ENCODE peak calls at places on chromosomes 4 and X, in five cellular contexts. One of them, this sample, is unnamed.

GRCh38 chr4:2793578-2793919 is 664 bp downstream of the SH3BP2 start:
- DNase-seq in breast epithelium: peak; percentile 52
- DNase-seq in Caco-2: no peak
- DNase-seq in colonic mucosa: peak; percentile 57
- DNase-seq in GM23338: peak; percentile 58
- DNase-seq in this sample: peak; percentile 13

GRCh38 chr4:2940267-2941137 is 22.7 kb downstream of the NOP14 start:
- DNase-seq in breast epithelium: peak; percentile 47
- DNase-seq in Caco-2: no peak
- DNase-seq in colonic mucosa: no peak
- DNase-seq in GM23338: no peak
- DNase-seq in this sample: no peak

GRCh38 chr4:150986085-150986484 is 29.0 kb downstream of the LRBA start:
- DNase-seq in breast epithelium: no peak
- DNase-seq in Caco-2: no peak
- DNase-seq in colonic mucosa: no peak
- DNase-seq in GM23338: no peak
- DNase-seq in this sample: no peak

GRCh38 chr4:41678086-41678485 is 70.4 kb downstream of the PHOX2B start:
- DNase-seq in breast epithelium: no peak
- DNase-seq in Caco-2: no peak
- DNase-seq in colonic mucosa: no peak
- DNase-seq in GM23338: no peak
- DNase-seq in this sample: no peak

GRCh38 chrX:139738581-139738980 is 30.6 kb upstream of the MCF2 start:
- DNase-seq in breast epithelium: no peak
- DNase-seq in Caco-2: no peak
- DNase-seq in colonic mucosa: no peak
- DNase-seq in GM23338: no peak
- DNase-seq in this sample: no peak

GRCh38 chr4:32133141-32133540 is 1413.0 kb downstream of the PCDH7 start:
- DNase-seq in breast epithelium: no peak
- DNase-seq in Caco-2: no peak
- DNase-seq in colonic mucosa: no peak
- DNase-seq in GM23338: no peak
- DNase-seq in this sample: no peak

GRCh38 chrX:139246295-139246694 is 284.2 kb upstream of the F9 start:
- DNase-seq in breast epithelium: no peak
- DNase-seq in Caco-2: no peak
- DNase-seq in colonic mucosa: no peak
- DNase-seq in GM23338: no peak
- DNase-seq in this sample: no peak

GRCh38 chrX:27445438-27445837 is 17.7 kb downstream of the PPP4R3C start:
- DNase-seq in breast epithelium: no peak
- DNase-seq in Caco-2: peak; percentile 25
- DNase-seq in colonic mucosa: no peak
- DNase-seq in GM23338: no peak
- DNase-seq in this sample: no peak

GRCh38 chrX:152907084-152907651 is 9.3 kb downstream of the ZNF185 start:
- DNase-seq in breast epithelium: no peak
- DNase-seq in Caco-2: no peak
- DNase-seq in colonic mucosa: no peak
- DNase-seq in GM23338: peak; percentile 76
- DNase-seq in this sample: peak; percentile 78

GRCh38 chr4:114077610-114078009 is 98.2 kb upstream of the ARSJ start:
- DNase-seq in breast epithelium: no peak
- DNase-seq in Caco-2: no peak
- DNase-seq in colonic mucosa: no peak
- DNase-seq in GM23338: no peak
- DNase-seq in this sample: no peak

GRCh38 chr4:82661601-82662000 is 99.8 kb upstream of the TMEM150C start:
- DNase-seq in breast epithelium: no peak
- DNase-seq in Caco-2: no peak
- DNase-seq in colonic mucosa: no peak
- DNase-seq in GM23338: no peak
- DNase-seq in this sample: no peak

GRCh38 chr4:147526272-147526654 is 45.4 kb downstream of the EDNRA start:
- DNase-seq in breast epithelium: no peak
- DNase-seq in Caco-2: no peak
- DNase-seq in colonic mucosa: no peak
- DNase-seq in GM23338: peak; percentile 48
- DNase-seq in this sample: no peak

GRCh38 chrX:31988975-31989374 is 917.1 kb upstream of the FTHL17 start:
- DNase-seq in breast epithelium: no peak
- DNase-seq in Caco-2: no peak
- DNase-seq in colonic mucosa: no peak
- DNase-seq in GM23338: peak; percentile 12
- DNase-seq in this sample: no peak

GRCh38 chrX:20151689-20152088 is 10.1 kb upstream of the EIF1AX start:
- DNase-seq in breast epithelium: no peak
- DNase-seq in Caco-2: no peak
- DNase-seq in colonic mucosa: no peak
- DNase-seq in GM23338: no peak
- DNase-seq in this sample: no peak

GRCh38 chr4:76754439-76754838 is 143.5 kb downstream of the SOWAHB start:
- DNase-seq in breast epithelium: no peak
- DNase-seq in Caco-2: no peak
- DNase-seq in colonic mucosa: no peak
- DNase-seq in GM23338: no peak
- DNase-seq in this sample: no peak
- H3K4me1 ChIP-seq in breast epithelium: no peaks in the 10 kb centered on the region
- H3K4me1 ChIP-seq in Caco-2: no peaks in the 10 kb centered on the region
- H3K4me1 ChIP-seq in colonic mucosa: no peaks in the 10 kb centered on the region
- H3K4me1 ChIP-seq in GM23338: no peaks in the 10 kb centered on the region
- H3K4me1 ChIP-seq in this sample: peaks cover 6% of the 10 kb centered on the region

DNA sequence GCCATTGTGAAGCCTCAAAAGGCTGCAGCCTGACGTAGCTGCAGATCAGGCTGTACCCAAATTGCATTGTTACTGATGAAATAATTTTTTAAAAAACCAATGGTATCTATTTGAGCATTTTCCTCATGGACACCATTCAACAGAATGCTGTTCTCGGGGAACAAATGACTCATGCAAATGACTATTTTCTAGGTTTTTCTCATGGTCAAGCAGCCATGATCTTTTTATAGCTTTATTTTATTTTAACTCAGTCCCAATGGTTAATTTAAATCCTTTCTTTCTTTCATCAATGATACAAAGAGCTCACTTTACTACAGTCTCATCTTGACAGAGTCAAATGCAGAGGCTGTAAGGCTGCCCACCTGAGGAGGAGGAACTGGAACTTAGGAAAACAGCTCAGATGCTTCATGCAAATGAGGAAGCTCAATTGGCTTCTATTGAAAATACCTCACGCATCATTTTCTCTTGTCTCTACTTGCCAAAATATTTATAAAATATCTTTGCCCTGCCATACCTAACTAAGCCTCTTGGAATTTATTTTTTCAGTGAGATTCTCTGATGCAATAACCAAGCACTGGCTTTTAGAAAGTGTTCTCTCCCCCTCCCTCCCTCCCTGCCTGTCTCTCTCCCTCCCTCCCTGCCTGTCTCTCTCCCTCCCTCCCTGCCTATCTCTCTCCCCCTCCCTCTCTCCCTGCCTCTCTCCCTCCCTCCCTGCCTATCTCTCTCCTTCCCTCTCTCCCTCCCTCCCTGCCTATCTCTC is 81.0 kb downstream of the SORBS2 start:
- DNase-seq in breast epithelium: no peak
- DNase-seq in Caco-2: no peak
- DNase-seq in colonic mucosa: no peak
- DNase-seq in GM23338: no peak
- DNase-seq in this sample: no peak
- TF ChIP-seq CTCF in breast epithelium: peak; percentile 22
- TF ChIP-seq CTCF in Caco-2: no peak
- TF ChIP-seq CTCF in colonic mucosa: no peak
- TF ChIP-seq CTCF in GM23338: no peak
- TF ChIP-seq CTCF in this sample: no peak

DNA sequence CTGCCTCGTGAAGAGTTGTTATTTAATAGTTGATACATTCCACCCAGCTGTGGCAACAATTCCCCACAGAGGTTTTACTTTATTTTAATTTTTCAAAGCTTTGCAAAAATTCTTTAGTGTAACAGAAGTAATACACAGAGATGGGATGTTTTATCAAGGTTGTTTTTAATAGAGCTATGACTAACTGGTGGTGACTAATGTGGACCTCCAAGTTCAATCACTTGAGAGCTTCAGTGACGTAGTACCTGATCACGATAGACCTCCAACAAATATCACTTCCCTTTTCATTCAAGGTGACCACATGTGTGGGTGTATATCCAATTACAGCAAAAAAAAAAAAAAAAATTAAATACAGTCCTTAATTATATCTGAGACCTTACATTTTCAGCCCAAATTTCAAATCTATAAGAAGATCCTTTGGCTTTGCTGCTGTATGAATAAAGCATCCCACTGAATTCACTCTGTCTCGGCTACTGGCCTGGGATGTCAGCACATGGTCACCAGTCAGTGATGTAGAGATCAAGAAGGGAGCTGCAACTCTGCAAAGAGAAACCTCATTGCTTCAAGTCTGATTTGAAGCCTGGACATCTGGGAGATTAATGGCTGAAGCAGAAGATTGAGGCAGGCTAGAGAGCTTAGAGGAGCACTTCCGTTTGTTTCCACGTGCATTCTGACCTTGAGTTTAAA is 346.0 kb upstream of the NOCT start:
- DNase-seq in breast epithelium: no peak
- DNase-seq in Caco-2: no peak
- DNase-seq in colonic mucosa: no peak
- DNase-seq in GM23338: no peak
- DNase-seq in this sample: no peak
- H3K4me3 ChIP-seq in breast epithelium: no peak overlapping the region
- H3K4me3 ChIP-seq in Caco-2: no peak overlapping the region
- H3K4me3 ChIP-seq in colonic mucosa: no peak overlapping the region
- H3K4me3 ChIP-seq in GM23338: no peak overlapping the region
- H3K4me3 ChIP-seq in this sample: no peak overlapping the region

GRCh38 chr4:171573181-171573580 is 240.0 kb upstream of the GALNTL6 start:
- DNase-seq in breast epithelium: no peak
- DNase-seq in Caco-2: no peak
- DNase-seq in colonic mucosa: no peak
- DNase-seq in GM23338: no peak
- DNase-seq in this sample: no peak
- H3K4me1 ChIP-seq in breast epithelium: no peaks in the 10 kb centered on the region
- H3K4me1 ChIP-seq in Caco-2: no peaks in the 10 kb centered on the region
- H3K4me1 ChIP-seq in colonic mucosa: no peaks in the 10 kb centered on the region
- H3K4me1 ChIP-seq in GM23338: no peaks in the 10 kb centered on the region
- H3K4me1 ChIP-seq in this sample: no peaks in the 10 kb centered on the region

GRCh38 chr4:107654694-107655093 is 65.3 kb downstream of the PAPSS1 start:
- DNase-seq in breast epithelium: no peak
- DNase-seq in Caco-2: peak; percentile 34
- DNase-seq in colonic mucosa: no peak
- DNase-seq in GM23338: no peak
- DNase-seq in this sample: no peak
- TF ChIP-seq CTCF in breast epithelium: no peak
- TF ChIP-seq CTCF in Caco-2: peak; percentile 15
- TF ChIP-seq CTCF in colonic mucosa: no peak
- TF ChIP-seq CTCF in GM23338: peak; percentile 12
- TF ChIP-seq CTCF in this sample: peak; percentile 26

GRCh38 chr4:76212851-76213414 is 691 bp downstream of the SCARB2 start:
- DNase-seq in breast epithelium: no peak
- DNase-seq in Caco-2: no peak
- DNase-seq in colonic mucosa: peak; percentile 55
- DNase-seq in GM23338: peak; percentile 74
- DNase-seq in this sample: no peak

GRCh38 chr4:76212301-76212700 is 1.3 kb downstream of the SCARB2 start:
- DNase-seq in breast epithelium: no peak
- DNase-seq in Caco-2: no peak
- DNase-seq in colonic mucosa: peak; percentile 16
- DNase-seq in GM23338: no peak
- DNase-seq in this sample: no peak

GRCh38 chr4:76210502-76210901 is 3.1 kb downstream of the SCARB2 start:
- DNase-seq in breast epithelium: no peak
- DNase-seq in Caco-2: no peak
- DNase-seq in colonic mucosa: peak; percentile 15
- DNase-seq in GM23338: no peak
- DNase-seq in this sample: no peak

GRCh38 chr4:76213415-76214268 is at the start of gene SCARB2:
- DNase-seq in breast epithelium: peak; percentile 86
- DNase-seq in Caco-2: peak; percentile 91
- DNase-seq in colonic mucosa: peak; percentile 86
- DNase-seq in GM23338: peak; percentile 83
- DNase-seq in this sample: peak; percentile 91

DNA sequence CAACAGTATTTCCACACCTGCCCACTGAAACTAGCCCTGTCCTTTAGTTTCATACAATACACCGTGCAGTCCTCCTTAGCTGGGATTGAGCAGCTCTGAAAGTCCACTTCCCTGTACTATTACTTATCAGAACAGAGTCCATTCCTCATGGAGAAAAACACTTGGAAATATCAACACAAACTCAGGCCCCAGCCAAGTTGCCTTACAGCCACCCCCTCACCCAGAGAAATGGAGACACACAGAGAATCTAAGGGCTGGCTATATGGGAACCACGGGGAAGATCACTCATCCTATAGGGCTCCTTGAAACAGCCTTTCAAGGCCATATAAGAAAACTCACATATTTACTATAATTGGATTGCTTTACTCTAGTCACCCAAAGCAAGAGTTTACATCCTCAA is 1.9 kb downstream of the SCARB2 start:
- DNase-seq in breast epithelium: no peak
- DNase-seq in Caco-2: no peak
- DNase-seq in colonic mucosa: peak; percentile 21
- DNase-seq in GM23338: no peak
- DNase-seq in this sample: no peak
- H3K4me3 ChIP-seq in breast epithelium: peak overlapping the region; percentile 68
- H3K4me3 ChIP-seq in Caco-2: peak overlapping the region; percentile 84
- H3K4me3 ChIP-seq in colonic mucosa: peak overlapping the region; percentile 79
- H3K4me3 ChIP-seq in GM23338: peak overlapping the region; percentile 67
- H3K4me3 ChIP-seq in this sample: peak overlapping the region; percentile 93

GRCh38 chr4:105624530-105624929 is 72.1 kb downstream of the ARHGEF38 start:
- DNase-seq in breast epithelium: no peak
- DNase-seq in Caco-2: no peak
- DNase-seq in colonic mucosa: peak; percentile 27
- DNase-seq in GM23338: no peak
- DNase-seq in this sample: no peak

GRCh38 chr4:105622269-105622668 is 69.8 kb downstream of the ARHGEF38 start:
- DNase-seq in breast epithelium: no peak
- DNase-seq in Caco-2: no peak
- DNase-seq in colonic mucosa: no peak
- DNase-seq in GM23338: no peak
- DNase-seq in this sample: no peak

GRCh38 chr4:105623099-105623498 is 70.7 kb downstream of the ARHGEF38 start:
- DNase-seq in breast epithelium: no peak
- DNase-seq in Caco-2: no peak
- DNase-seq in colonic mucosa: no peak
- DNase-seq in GM23338: no peak
- DNase-seq in this sample: no peak

GRCh38 chr4:105620640-105621323 is 68.4 kb downstream of the ARHGEF38 start:
- DNase-seq in breast epithelium: no peak
- DNase-seq in Caco-2: no peak
- DNase-seq in colonic mucosa: no peak
- DNase-seq in GM23338: no peak
- DNase-seq in this sample: peak; percentile 24

GRCh38 chr4:105619193-105619931 is 66.9 kb downstream of the ARHGEF38 start:
- DNase-seq in breast epithelium: peak; percentile 96
- DNase-seq in Caco-2: no peak
- DNase-seq in colonic mucosa: peak; percentile 66
- DNase-seq in GM23338: no peak
- DNase-seq in this sample: peak; percentile 80
- H3K4me1 ChIP-seq in breast epithelium: no peaks in the 10 kb centered on the region
- H3K4me1 ChIP-seq in Caco-2: no peaks in the 10 kb centered on the region
- H3K4me1 ChIP-seq in colonic mucosa: no peaks in the 10 kb centered on the region
- H3K4me1 ChIP-seq in GM23338: no peaks in the 10 kb centered on the region
- H3K4me1 ChIP-seq in this sample: peaks cover 3% of the 10 kb centered on the region

This sample was measured in BE2C.